ENCODE peak calls at places on chromosomes 5 and 9, in four cellular contexts. W, J, G and X are unnamed samples.

GRCh38 chr5:169426674-169427250 is 125.8 kb upstream of the SLIT3 start:
- DNase-seq in G (no peak), J (no peak), W (no peak), X (no peak)

GRCh38 chr5:146877783-146878470 is 630 bp downstream of the PPP2R2B start:
- DNase-seq in G (peak; percentile 15), J (no peak), W (no peak), X (peak; percentile 62)

GRCh38 chr9:136625101-136626065 is 37.3 kb upstream of the EGFL7 start:
- DNase-seq in G (peak; percentile 76), W (peak; percentile 90), J (peak; percentile 51), X (no peak)

GRCh38 chr9:3028535-3028934 is 184.6 kb upstream of the PUM3 start:
- DNase-seq in J (no peak), G (no peak), W (no peak), X (no peak)

GRCh38 chr5:66307647-66308257 is 163.7 kb downstream of the SREK1 start:
- DNase-seq in W (no peak), J (peak; percentile 75), G (no peak), X (no peak)

GRCh38 chr5:149647334-149647733 is 66.0 kb downstream of the ARHGEF37 start:
- DNase-seq in J (no peak), G (no peak), W (no peak), X (no peak)

GRCh38 chr9:109251080-109251775 is 69.6 kb downstream of the EPB41L4B start:
- DNase-seq in W (peak; percentile 74), J (no peak), G (no peak), X (no peak)

GRCh38 chr9:70044450-70045307 is 1.0 kb downstream of the MAMDC2 start:
- DNase-seq in W (no peak), G (peak; percentile 36), J (peak; percentile 47), X (no peak)

GRCh38 chr9:121910491-121911040 is 182.5 kb downstream of the TTLL11 start:
- DNase-seq in G (no peak), W (no peak), J (no peak), X (no peak)

GRCh38 chr5:307306-307705 is 14.2 kb upstream of the AHRR start:
- DNase-seq in G (no peak), J (no peak), W (no peak), X (no peak)

GRCh38 chr5:143569213-143569663 is 165.8 kb upstream of the NR3C1 start:
- DNase-seq in W (no peak), G (no peak), J (peak; percentile 97), X (no peak)

GRCh38 chr9:129726322-129727160 is 26.3 kb downstream of the PTGES start:
- DNase-seq in J (peak; percentile 83), W (peak; percentile 76), G (peak; percentile 83), X (peak; percentile 82)

GRCh38 chr5:142053434-142054253 is 40.8 kb upstream of the GNPDA1 start:
- DNase-seq in J (peak; percentile 80), W (no peak), G (no peak), X (no peak)

GRCh38 chr9:2601785-2602378 is 19.7 kb upstream of the VLDLR start:
- DNase-seq in W (no peak), J (no peak), G (no peak), X (no peak)

GRCh38 chr9:113593682-113594281 is 130.3 kb downstream of the RGS3 start:
- DNase-seq in J (peak; percentile 96), W (peak; percentile 86), G (peak; percentile 91), X (peak; percentile 85)

DNA sequence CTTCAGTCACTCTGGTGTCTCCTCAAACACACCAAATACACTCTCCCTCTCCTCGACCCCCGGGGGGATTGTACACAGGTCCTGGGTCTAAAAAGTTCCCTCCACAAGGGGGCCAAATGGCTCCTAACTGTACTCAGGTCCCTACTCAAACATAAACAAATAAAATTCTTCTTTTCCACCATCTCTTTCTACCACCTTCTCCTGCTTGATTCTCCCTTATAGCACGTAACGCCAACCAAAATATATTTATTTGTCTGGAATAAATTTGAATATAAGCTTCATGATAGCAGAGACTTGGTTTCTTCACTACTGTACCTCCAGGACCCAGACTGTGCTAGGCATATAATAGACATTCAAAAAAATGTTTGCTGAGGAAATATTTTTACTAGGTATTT is 21.4 kb downstream of the ZNF608 start:
- DNase-seq in J (no peak), W (no peak), G (no peak), X (peak; percentile 36)
- TF ChIP-seq CTCF in J (no peak), W (no peak), G (no peak), X (no peak)

GRCh38 chr9:84493284-84493947 is 152.9 kb upstream of the SLC28A3 start:
- DNase-seq in G (no peak), W (no peak), J (no peak), X (peak; percentile 61)
- TF ChIP-seq CTCF in G (no peak), W (no peak), J (no peak), X (no peak)

GRCh38 chr9:117622347-117622746 is 81.9 kb upstream of the TLR4 start:
- DNase-seq in W (no peak), J (no peak), G (no peak), X (no peak)
- TF ChIP-seq CTCF in W (no peak), J (no peak), G (no peak), X (no peak)

DNA sequence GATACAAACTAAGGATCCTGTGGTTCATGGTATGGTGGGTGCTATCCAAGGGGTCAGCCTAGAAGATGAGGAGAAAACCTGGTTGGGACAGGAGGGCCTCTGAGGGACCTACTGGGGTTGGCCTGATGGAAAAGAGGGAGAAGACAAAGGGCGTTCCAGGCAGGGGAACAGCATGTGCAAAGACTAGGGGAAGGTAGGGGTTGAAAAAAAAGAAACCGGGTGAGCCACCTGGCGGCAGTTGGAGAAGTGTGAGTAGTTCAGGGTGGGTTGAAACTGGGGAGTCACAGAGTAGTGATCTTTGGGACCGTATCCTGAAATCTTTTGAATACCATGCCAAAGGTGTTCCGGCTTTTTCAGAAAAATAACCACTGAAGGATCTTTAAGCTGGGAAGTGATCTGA is 8.7 kb upstream of the GABRP start:
- DNase-seq in J (no peak), G (no peak), W (no peak), X (no peak)
- TF ChIP-seq CTCF in J (no peak), G (no peak), W (no peak), X (no peak)

DNA sequence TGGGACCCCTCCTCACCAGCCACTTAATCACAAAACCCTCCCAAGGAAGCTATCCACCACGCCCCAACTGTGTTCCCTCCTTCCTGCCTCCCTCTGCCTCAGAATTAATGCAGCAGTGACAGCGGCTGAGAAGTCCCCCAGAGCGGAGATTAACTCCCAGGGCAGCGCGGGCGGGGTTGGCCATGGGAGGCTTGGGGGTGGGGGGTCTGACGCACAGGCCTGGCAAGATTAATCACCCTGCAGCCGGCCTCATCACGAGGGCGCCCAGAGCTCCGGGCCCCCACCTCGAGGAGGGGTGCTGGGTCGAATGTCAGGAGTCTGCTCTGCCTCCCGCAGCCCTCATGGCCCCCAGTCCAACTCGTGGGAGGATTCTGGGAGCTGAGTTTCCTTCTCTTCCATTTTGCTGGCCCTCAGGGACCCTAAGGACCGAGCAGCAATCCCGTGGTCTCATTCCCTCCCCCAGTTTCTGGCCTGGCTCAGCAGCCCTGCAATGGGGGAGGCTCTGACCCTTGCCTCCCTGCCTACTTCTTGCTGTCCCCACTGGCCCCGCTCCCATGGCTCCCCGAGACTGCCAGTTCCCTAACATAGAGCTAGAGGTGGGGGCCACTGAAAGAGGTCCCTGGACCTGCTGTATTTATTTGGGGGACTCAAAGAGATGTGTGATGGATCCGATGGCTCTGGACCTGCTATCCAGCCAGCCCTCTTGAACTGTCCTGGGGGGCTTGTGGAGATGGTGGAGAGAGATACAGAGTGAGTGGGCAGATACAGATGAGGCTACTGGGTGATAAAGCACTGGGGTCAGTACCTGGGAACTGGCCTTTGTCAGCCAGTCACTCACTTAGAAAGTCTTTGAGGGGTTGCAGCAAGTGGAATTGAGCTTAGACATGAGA is 42.5 kb downstream of the CXXC5 start:
- DNase-seq in W (no peak), J (peak; percentile 80), G (no peak), X (no peak)
- TF ChIP-seq CTCF in W (no peak), J (no peak), G (no peak), X (no peak)

DNA sequence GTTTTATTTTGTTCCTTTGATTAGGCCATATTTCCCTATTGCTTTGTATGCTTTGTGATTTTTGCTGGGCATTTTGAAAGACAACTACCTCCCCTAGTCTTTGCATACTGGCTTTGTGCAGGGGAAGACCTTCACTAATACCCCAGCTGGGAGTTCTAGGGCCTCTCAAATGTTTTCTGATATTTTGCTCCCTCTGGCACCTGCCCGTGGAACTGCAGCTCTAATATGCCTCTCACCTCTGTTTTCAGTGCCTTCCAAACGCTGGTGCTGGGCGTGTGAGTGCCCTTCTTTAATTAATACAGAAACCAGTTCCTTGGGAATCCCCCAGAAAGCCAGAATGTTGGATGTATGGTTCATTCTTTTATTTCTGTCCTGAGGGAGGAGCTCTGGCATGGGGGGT is 204.5 kb downstream of the COMMD10 start:
- DNase-seq in G (no peak), J (no peak), W (no peak), X (no peak)
- TF ChIP-seq CTCF in G (no peak), J (peak; percentile 9), W (no peak), X (no peak)

GRCh38 chr5:53037141-53037859 is 48.1 kb downstream of the ITGA2 start:
- DNase-seq in W (no peak), J (peak; percentile 96), G (no peak), X (no peak)

GRCh38 chr5:53034832-53035231 is 45.7 kb downstream of the ITGA2 start:
- DNase-seq in G (no peak), W (no peak), J (no peak), X (no peak)

GRCh38 chr5:53032188-53032587 is 43.0 kb downstream of the ITGA2 start:
- DNase-seq in G (no peak), J (no peak), W (no peak), X (no peak)

GRCh38 chr5:53038196-53038847 is 49.2 kb downstream of the ITGA2 start:
- DNase-seq in W (no peak), G (peak; percentile 18), J (no peak), X (no peak)

GRCh38 chr5:53035868-53036381 is 46.8 kb downstream of the ITGA2 start:
- DNase-seq in W (no peak), J (peak; percentile 59), G (no peak), X (no peak)
- TF ChIP-seq CTCF in W (no peak), J (peak; percentile 58), G (no peak), X (peak; percentile 61)

GRCh38 chr9:88280816-88281382 is 107.3 kb upstream of the SPIN1 start:
- DNase-seq in W (no peak), J (peak; percentile 49), G (no peak), X (no peak)
- TF ChIP-seq CTCF in W (no peak), J (no peak), G (no peak), X (no peak)